ENCODE peak calls at places on chromosomes 6 and 20, in six cellular contexts. T is CD8-positive, alpha-beta T cell; O is RWPE2; Y is upper lobe of right lung; P is A673; V is transverse colon. I is an unnamed sample. For H3K4me1, the result is how much of the 10 kb centered on the place peaks cover.

GRCh38 chr20:21048841-21049273 is 57.3 kb downstream of the LINC00237 start:
- DNase-seq in T (peak), O (no peak), Y (peak), P (peak), V (peak), I (peak)

GRCh38 chr20:38132910-38133501 is 32.1 kb downstream of the TGM2 start:
- DNase-seq in T (no peak), O (peak), Y (peak), P (no peak), V (no peak), I (no peak)

GRCh38 chr6:130381459-130382380 is 15.9 kb downstream of the TMEM200A start:
- DNase-seq in T (no peak), O (no peak), Y (no peak), P (no peak), V (no peak), I (no peak)

GRCh38 chr6:13474360-13474759 is 13.0 kb downstream of the GFOD1 start:
- DNase-seq in T (no peak), O (no peak), Y (no peak), P (no peak), V (no peak), I (no peak)

GRCh38 chr6:154399097-154399496 is 42.5 kb upstream of the IPCEF1 start:
- DNase-seq in T (no peak), O (no peak), Y (no peak), P (no peak), V (no peak), I (no peak)

GRCh38 chr6:13766201-13766634 is 48.1 kb downstream of the MCUR1 start:
- DNase-seq in T (no peak), O (no peak), Y (no peak), P (peak), V (no peak), I (no peak)

GRCh38 chr6:129104131-129104530 is 221.2 kb downstream of the LAMA2 start:
- DNase-seq in T (no peak), O (no peak), Y (no peak), P (peak), V (no peak), I (no peak)

GRCh38 chr6:144064831-144065668 is 30.3 kb downstream of the SF3B5 start:
- DNase-seq in T (no peak), O (no peak), Y (no peak), P (peak), V (peak), I (peak)

GRCh38 chr20:8399963-8400362 is 267.9 kb downstream of the PLCB1 start:
- DNase-seq in T (no peak), O (no peak), Y (no peak), P (peak), V (no peak), I (no peak)

GRCh38 chr6:36718560-36718959 is 20.9 kb downstream of the RAB44 start:
- DNase-seq in T (no peak), O (no peak), Y (no peak), P (no peak), V (no peak), I (no peak)

GRCh38 chr6:29552512-29553051 is 7.0 kb downstream of the UBD start:
- DNase-seq in T (no peak), O (no peak), Y (no peak), P (peak), V (no peak), I (peak)

GRCh38 chr20:8019178-8019997 is at the start of gene TMX4:
- DNase-seq in T (peak), O (peak), Y (peak), P (peak), V (peak), I (peak)

GRCh38 chr6:36623547-36624459 is 29.6 kb downstream of the SRSF3 start:
- DNase-seq in T (peak), O (no peak), Y (peak), P (peak), V (peak), I (peak)

GRCh38 chr20:59935457-59936185 is 2.2 kb upstream of the SYCP2 start:
- DNase-seq in T (no peak), O (no peak), Y (peak), P (no peak), V (no peak), I (no peak)

GRCh38 chr20:3889489-3890409 is 562 bp downstream of the PANK2 start:
- DNase-seq in T (peak), O (no peak), Y (peak), P (peak), V (peak), I (peak)

GRCh38 chr6:21259660-21260059 is 333.9 kb upstream of the SOX4 start:
- DNase-seq in T (no peak), O (no peak), Y (no peak), P (no peak), V (no peak), I (no peak)

GRCh38 chr20:21111416-21111815 is 5.3 kb upstream of the LINC00237 start:
- DNase-seq in T (no peak), O (no peak), Y (no peak), P (no peak), V (no peak), I (no peak)

GRCh38 chr6:108825326-108825725 is 22.9 kb upstream of the ARMC2 start:
- DNase-seq in T (no peak), O (no peak), Y (no peak), P (no peak), V (no peak), I (no peak)

GRCh38 chr6:24495516-24495847 is 713 bp downstream of the ALDH5A1 start:
- DNase-seq in T (peak), O (no peak), Y (peak), P (peak), V (peak), I (peak)

GRCh38 chr20:44389871-44390270 is 34.4 kb downstream of the HNF4A start:
- DNase-seq in T (no peak), O (no peak), Y (no peak), P (no peak), V (no peak), I (no peak)
- H3K4me1 ChIP-seq in T (under half), O (under half), Y (under half), P (under half), V (under half), I (under half)

DNA sequence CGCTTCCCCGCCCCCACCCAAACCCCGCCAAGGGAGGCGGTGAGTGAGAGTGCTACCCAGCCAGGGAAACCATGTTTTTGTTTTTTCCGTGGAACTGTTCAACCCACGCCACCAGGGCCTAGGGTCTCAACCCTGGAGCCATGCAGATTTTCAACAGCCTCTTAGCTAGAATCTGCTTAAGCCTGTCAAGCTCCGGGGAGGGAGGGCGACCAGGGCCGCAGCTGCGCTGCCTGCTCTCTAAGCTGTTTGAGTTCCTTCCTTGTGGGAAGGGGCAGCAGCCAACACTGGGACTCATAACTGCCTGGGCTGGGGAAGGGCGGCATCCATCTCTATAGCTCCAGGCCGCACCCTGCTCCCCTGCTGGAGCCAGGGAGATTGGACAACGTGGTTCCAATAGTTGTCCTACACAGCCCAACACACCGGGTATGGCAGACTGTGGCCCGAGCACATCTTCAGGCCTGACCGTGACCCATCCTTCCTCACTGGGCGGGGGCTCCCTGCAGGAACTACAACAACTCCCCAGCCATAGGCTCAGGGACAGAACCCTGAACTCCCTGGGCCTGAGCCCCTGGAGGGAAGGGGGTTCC is 1065.7 kb upstream of the MANEA start:
- DNase-seq in T (no peak), O (no peak), Y (peak), P (no peak), V (no peak), I (no peak)
- TF ChIP-seq CTCF in T (no peak), O (no peak), Y (no peak), P (no peak), V (no peak), I (no peak)

GRCh38 chr6:89410231-89411018 is 1.6 kb downstream of the RRAGD start:
- DNase-seq in T (no peak), O (no peak), Y (no peak), P (peak), V (no peak), I (peak)
- H3K4me1 ChIP-seq in T (under half), O (under half), Y (under half), P (under half), V (under half), I (under half)

DNA sequence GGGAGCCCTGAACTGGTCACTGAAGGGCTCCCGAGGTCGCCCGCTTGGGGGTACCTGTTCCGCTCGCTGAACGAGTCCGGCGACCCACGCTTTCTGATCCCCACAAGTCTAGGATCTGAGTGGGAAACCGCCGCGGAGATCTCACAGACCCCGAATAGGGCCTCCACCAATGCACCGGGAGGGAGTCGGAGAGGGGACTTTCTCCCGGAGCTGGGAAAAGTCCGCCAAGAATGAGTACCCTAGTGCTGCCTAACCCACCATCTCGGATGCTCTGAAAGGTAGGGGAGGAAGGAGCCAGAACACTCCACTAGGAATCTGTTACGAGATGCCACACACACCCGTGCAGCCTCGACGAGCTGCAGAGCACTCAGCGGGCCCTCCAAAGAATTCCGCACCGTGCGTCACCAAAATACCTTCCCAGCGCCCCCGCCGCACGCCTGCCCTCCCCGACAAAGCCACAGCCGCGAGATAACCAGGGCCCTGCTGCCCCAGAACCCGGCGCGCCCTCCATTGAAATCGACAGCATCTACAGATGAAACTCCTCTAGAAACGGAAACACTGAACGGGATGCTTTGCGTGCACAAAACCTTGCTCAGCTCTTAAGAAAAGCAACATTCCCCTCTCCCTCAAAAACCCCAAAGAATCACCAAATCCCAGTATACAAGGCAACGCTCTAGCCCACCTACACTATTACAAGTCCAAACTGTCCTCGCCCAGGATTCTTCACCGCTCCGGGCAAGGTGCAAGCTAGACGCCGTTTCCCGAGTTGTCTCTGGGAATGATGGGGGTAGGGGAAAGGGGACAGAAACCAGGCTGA is 686 bp downstream of the COL12A1 start:
- DNase-seq in T (no peak), O (peak), Y (peak), P (peak), V (peak), I (peak)
- TF ChIP-seq CTCF in T (no peak), O (no peak), Y (no peak), P (no peak), V (no peak), I (no peak)

GRCh38 chr6:34339432-34339831 is 53.0 kb downstream of the NUDT3 start:
- DNase-seq in T (no peak), O (no peak), Y (no peak), P (no peak), V (no peak), I (no peak)
- H3K4me1 ChIP-seq in T (under half), O (under half), Y (under half), P (under half), V (under half), I (under half)

DNA sequence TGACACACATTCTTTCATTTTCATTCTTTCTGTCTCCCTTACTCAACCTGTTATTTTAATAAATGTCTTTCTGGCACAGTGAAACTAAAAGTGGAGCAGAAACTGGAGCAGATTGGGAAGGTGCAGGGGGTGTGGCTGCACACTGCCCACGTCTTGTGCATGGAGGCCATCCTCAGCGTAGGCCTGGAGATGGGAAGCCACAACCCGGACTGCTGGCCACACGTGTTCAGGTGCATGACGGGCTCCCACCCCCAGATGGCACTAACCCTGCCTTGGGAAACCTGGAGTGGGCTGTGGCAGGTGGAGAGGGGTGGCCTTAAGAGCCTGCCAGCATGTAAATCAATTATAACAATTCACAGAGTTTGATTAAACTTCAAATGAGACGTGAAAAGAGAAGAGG is 71.4 kb upstream of the PBOV1 start:
- DNase-seq in T (no peak), O (no peak), Y (no peak), P (no peak), V (no peak), I (peak)
- TF ChIP-seq CTCF in T (no peak), O (no peak), Y (no peak), P (peak), V (no peak), I (peak)

GRCh38 chr6:12342664-12343063 is 52.5 kb downstream of the EDN1 start:
- DNase-seq in T (no peak), O (no peak), Y (no peak), P (no peak), V (no peak), I (no peak)
- H3K4me1 ChIP-seq in T (under half), O (under half), Y (under half), P (under half), V (under half), I (under half)

GRCh38 chr6:82980086-82980485 is 85.6 kb downstream of the UBE3D start:
- DNase-seq in T (no peak), O (no peak), Y (no peak), P (peak), V (no peak), I (no peak)

GRCh38 chr6:82979657-82980056 is 86.0 kb downstream of the UBE3D start:
- DNase-seq in T (no peak), O (no peak), Y (no peak), P (no peak), V (no peak), I (no peak)

GRCh38 chr6:82976179-82976578 is 89.5 kb downstream of the UBE3D start:
- DNase-seq in T (no peak), O (no peak), Y (no peak), P (no peak), V (no peak), I (no peak)

DNA sequence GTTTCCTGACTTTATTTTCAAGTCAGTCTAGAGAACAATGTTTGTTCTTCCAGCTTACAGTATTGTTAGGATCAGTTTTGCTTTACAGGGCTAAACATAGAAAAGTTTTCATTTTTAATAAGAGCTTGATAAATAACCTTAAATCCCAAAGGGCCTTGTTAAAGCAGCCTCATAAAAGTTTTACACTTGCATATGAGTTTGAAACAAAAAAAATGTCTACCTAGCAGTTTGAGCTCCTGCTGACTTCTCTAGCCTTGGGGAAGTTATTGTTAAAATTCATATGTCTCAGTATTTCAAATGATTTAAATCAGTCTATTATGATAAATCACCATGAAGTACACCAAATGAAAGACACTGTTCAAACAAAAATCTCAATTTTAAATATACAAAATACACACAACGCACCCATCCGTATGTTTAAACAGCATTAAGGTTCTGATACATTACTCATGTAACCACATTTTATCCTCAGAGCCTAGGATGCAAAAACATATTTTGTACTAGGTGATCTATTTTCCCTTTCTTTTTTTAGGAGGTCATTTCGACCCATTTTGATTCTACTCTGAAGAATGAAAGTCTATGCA is 87.2 kb downstream of the UBE3D start:
- DNase-seq in T (no peak), O (no peak), Y (no peak), P (no peak), V (no peak), I (no peak)
- TF ChIP-seq CTCF in T (no peak), O (no peak), Y (no peak), P (no peak), V (no peak), I (no peak)

DNA sequence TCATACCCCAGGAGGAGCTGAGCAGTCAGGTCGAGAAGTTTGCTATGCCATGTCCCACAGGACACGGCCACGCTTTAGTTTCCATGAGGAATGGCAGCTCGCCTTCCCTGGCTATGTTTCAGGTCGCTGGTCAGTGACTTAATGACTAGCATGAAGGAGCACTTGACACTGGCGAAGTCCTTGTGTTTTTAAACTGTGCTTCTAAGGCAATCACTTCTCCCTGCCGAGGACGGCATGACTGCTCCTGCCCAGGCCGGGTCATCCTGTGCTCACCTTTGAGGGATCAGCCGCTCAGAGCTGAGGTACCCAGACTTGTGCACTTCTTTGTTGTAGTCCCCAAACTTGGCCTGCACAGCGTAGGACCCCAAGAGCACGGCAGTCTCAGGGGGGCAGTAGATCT is 34.1 kb downstream of the EZR start:
- DNase-seq in T (no peak), O (no peak), Y (no peak), P (no peak), V (peak), I (no peak)
- H3K4me1 ChIP-seq in T (under half), O (under half), Y (under half), P (under half), V (under half), I (under half)

DNA sequence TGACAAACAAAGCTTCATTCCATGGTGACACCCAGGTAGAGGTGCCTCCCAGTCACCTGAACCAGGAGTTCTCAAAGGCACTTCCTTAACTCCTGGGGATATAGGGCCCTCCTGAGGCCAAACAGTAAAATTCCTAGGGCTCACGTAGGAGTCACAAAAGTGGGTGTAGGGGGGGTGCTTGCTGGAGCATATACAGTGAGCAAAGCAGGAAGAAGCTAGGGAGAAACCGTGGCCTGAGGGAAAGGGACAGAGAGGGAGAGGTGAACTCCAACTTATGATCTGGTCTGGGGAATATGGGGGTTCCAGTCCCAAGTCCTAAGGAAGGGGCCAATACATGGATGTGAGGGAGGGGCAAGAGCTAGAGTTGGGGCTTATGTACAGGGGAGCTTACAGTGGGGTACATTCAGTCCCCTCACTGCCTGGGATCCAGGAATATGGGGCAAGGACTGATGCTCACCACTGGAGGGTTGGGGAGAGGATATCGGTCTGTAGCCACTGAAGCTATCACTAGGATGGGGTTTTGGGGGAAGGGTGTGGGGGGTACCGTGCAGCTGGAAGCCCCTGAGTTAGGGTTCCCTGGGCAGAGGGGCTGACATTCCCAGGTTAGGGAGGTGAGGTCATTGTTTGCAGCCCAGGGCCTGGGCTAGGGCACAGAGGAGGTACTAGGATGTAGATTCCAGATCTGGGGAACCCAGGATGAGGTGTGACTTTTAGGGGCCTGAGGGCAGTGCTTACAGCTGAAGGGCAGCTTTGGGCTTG is 950 bp downstream of the PEDS1 start:
- DNase-seq in T (no peak), O (no peak), Y (no peak), P (no peak), V (peak), I (peak)
- TF ChIP-seq CTCF in T (no peak), O (peak), Y (no peak), P (no peak), V (peak), I (peak)

I was measured in GM23338.